ENCODE peak calls at places on chromosomes 16 and 17, in eight cellular contexts. One of them, this sample, is unnamed.

GRCh38 chr17:82153295-82153691 is 55.3 kb upstream of the FASN start:
- DNase-seq in small intestine: no peak
- DNase-seq in stimulated activated CD8-positive, alpha-beta memory T cell treated with anti-CD3 and anti-CD28 coated beads, Interleukin-4, amount 100 ng/mL, for 1 hour: no peak
- DNase-seq in fibroblast of pulmonary artery: no peak
- DNase-seq in NCI-H2081: no peak
- DNase-seq in left cardiac atrium: no peak
- DNase-seq in iPS-NIHi11: peak
- DNase-seq in CD8-positive, alpha-beta memory T cell: no peak
- DNase-seq in this sample: no peak

GRCh38 chr16:2749936-2750335 is 2.5 kb upstream of the SRRM2 start:
- DNase-seq in NCI-H2081: no peak
- DNase-seq in small intestine: no peak
- DNase-seq in iPS-NIHi11: no peak
- DNase-seq in fibroblast of pulmonary artery: no peak
- DNase-seq in stimulated activated CD8-positive, alpha-beta memory T cell treated with anti-CD3 and anti-CD28 coated beads, Interleukin-4, amount 100 ng/mL, for 1 hour: no peak
- DNase-seq in left cardiac atrium: no peak
- DNase-seq in CD8-positive, alpha-beta memory T cell: no peak
- DNase-seq in this sample: no peak

GRCh38 chr17:2547176-2547575 is 35.5 kb upstream of the METTL16 start:
- DNase-seq in fibroblast of pulmonary artery: peak
- DNase-seq in small intestine: peak
- DNase-seq in stimulated activated CD8-positive, alpha-beta memory T cell treated with anti-CD3 and anti-CD28 coated beads, Interleukin-4, amount 100 ng/mL, for 1 hour: no peak
- DNase-seq in CD8-positive, alpha-beta memory T cell: no peak
- DNase-seq in iPS-NIHi11: no peak
- DNase-seq in left cardiac atrium: no peak
- DNase-seq in NCI-H2081: peak
- DNase-seq in this sample: no peak

GRCh38 chr17:70767102-70767701 is 597.9 kb downstream of the KCNJ2 start:
- DNase-seq in small intestine: peak
- DNase-seq in left cardiac atrium: no peak
- DNase-seq in fibroblast of pulmonary artery: peak
- DNase-seq in stimulated activated CD8-positive, alpha-beta memory T cell treated with anti-CD3 and anti-CD28 coated beads, Interleukin-4, amount 100 ng/mL, for 1 hour: no peak
- DNase-seq in NCI-H2081: peak
- DNase-seq in CD8-positive, alpha-beta memory T cell: no peak
- DNase-seq in iPS-NIHi11: peak
- DNase-seq in this sample: no peak

GRCh38 chr16:28537076-28537475 is 1.7 kb downstream of the NUPR1 start:
- DNase-seq in CD8-positive, alpha-beta memory T cell: no peak
- DNase-seq in left cardiac atrium: no peak
- DNase-seq in NCI-H2081: no peak
- DNase-seq in small intestine: no peak
- DNase-seq in fibroblast of pulmonary artery: no peak
- DNase-seq in stimulated activated CD8-positive, alpha-beta memory T cell treated with anti-CD3 and anti-CD28 coated beads, Interleukin-4, amount 100 ng/mL, for 1 hour: no peak
- DNase-seq in iPS-NIHi11: no peak
- DNase-seq in this sample: no peak

GRCh38 chr17:27572665-27573064 is 58.3 kb upstream of the LGALS9 start:
- DNase-seq in stimulated activated CD8-positive, alpha-beta memory T cell treated with anti-CD3 and anti-CD28 coated beads, Interleukin-4, amount 100 ng/mL, for 1 hour: no peak
- DNase-seq in small intestine: no peak
- DNase-seq in iPS-NIHi11: no peak
- DNase-seq in CD8-positive, alpha-beta memory T cell: no peak
- DNase-seq in fibroblast of pulmonary artery: no peak
- DNase-seq in left cardiac atrium: no peak
- DNase-seq in NCI-H2081: no peak
- DNase-seq in this sample: no peak

GRCh38 chr16:30041841-30042240 is 10.8 kb upstream of the TLCD3B start:
- DNase-seq in stimulated activated CD8-positive, alpha-beta memory T cell treated with anti-CD3 and anti-CD28 coated beads, Interleukin-4, amount 100 ng/mL, for 1 hour: no peak
- DNase-seq in CD8-positive, alpha-beta memory T cell: no peak
- DNase-seq in iPS-NIHi11: no peak
- DNase-seq in NCI-H2081: no peak
- DNase-seq in fibroblast of pulmonary artery: peak
- DNase-seq in left cardiac atrium: no peak
- DNase-seq in small intestine: no peak
- DNase-seq in this sample: no peak

GRCh38 chr17:35866356-35866950 is 2.2 kb downstream of the HEATR9 start:
- DNase-seq in iPS-NIHi11: no peak
- DNase-seq in NCI-H2081: no peak
- DNase-seq in CD8-positive, alpha-beta memory T cell: no peak
- DNase-seq in small intestine: no peak
- DNase-seq in stimulated activated CD8-positive, alpha-beta memory T cell treated with anti-CD3 and anti-CD28 coated beads, Interleukin-4, amount 100 ng/mL, for 1 hour: no peak
- DNase-seq in left cardiac atrium: no peak
- DNase-seq in fibroblast of pulmonary artery: peak
- DNase-seq in this sample: no peak

GRCh38 chr16:10740000-10740844 is 3.4 kb upstream of the NUBP1 start:
- DNase-seq in NCI-H2081: no peak
- DNase-seq in CD8-positive, alpha-beta memory T cell: no peak
- DNase-seq in fibroblast of pulmonary artery: no peak
- DNase-seq in stimulated activated CD8-positive, alpha-beta memory T cell treated with anti-CD3 and anti-CD28 coated beads, Interleukin-4, amount 100 ng/mL, for 1 hour: no peak
- DNase-seq in iPS-NIHi11: no peak
- DNase-seq in small intestine: no peak
- DNase-seq in left cardiac atrium: no peak
- DNase-seq in this sample: no peak

GRCh38 chr17:44424828-44425463 is 35.5 kb upstream of the ITGA2B start:
- DNase-seq in fibroblast of pulmonary artery: no peak
- DNase-seq in CD8-positive, alpha-beta memory T cell: no peak
- DNase-seq in small intestine: no peak
- DNase-seq in left cardiac atrium: no peak
- DNase-seq in stimulated activated CD8-positive, alpha-beta memory T cell treated with anti-CD3 and anti-CD28 coated beads, Interleukin-4, amount 100 ng/mL, for 1 hour: no peak
- DNase-seq in iPS-NIHi11: no peak
- DNase-seq in NCI-H2081: no peak
- DNase-seq in this sample: no peak

GRCh38 chr17:15264542-15264941 is 584 bp downstream of the PMP22 start:
- DNase-seq in iPS-NIHi11: no peak
- DNase-seq in NCI-H2081: no peak
- DNase-seq in left cardiac atrium: no peak
- DNase-seq in stimulated activated CD8-positive, alpha-beta memory T cell treated with anti-CD3 and anti-CD28 coated beads, Interleukin-4, amount 100 ng/mL, for 1 hour: no peak
- DNase-seq in fibroblast of pulmonary artery: no peak
- DNase-seq in small intestine: peak
- DNase-seq in CD8-positive, alpha-beta memory T cell: no peak
- DNase-seq in this sample: no peak

GRCh38 chr17:13931111-13931526 is 138.2 kb upstream of the COX10 start:
- DNase-seq in left cardiac atrium: no peak
- DNase-seq in iPS-NIHi11: no peak
- DNase-seq in CD8-positive, alpha-beta memory T cell: no peak
- DNase-seq in small intestine: no peak
- DNase-seq in NCI-H2081: no peak
- DNase-seq in fibroblast of pulmonary artery: peak
- DNase-seq in stimulated activated CD8-positive, alpha-beta memory T cell treated with anti-CD3 and anti-CD28 coated beads, Interleukin-4, amount 100 ng/mL, for 1 hour: no peak
- DNase-seq in this sample: peak

GRCh38 chr16:82439678-82440293 is 187.0 kb upstream of the CDH13 start:
- DNase-seq in NCI-H2081: no peak
- DNase-seq in small intestine: peak
- DNase-seq in left cardiac atrium: no peak
- DNase-seq in iPS-NIHi11: peak
- DNase-seq in CD8-positive, alpha-beta memory T cell: no peak
- DNase-seq in stimulated activated CD8-positive, alpha-beta memory T cell treated with anti-CD3 and anti-CD28 coated beads, Interleukin-4, amount 100 ng/mL, for 1 hour: no peak
- DNase-seq in fibroblast of pulmonary artery: peak
- DNase-seq in this sample: no peak

GRCh38 chr16:24734382-24734781 is 4.9 kb downstream of the TNRC6A start:
- DNase-seq in stimulated activated CD8-positive, alpha-beta memory T cell treated with anti-CD3 and anti-CD28 coated beads, Interleukin-4, amount 100 ng/mL, for 1 hour: no peak
- DNase-seq in CD8-positive, alpha-beta memory T cell: no peak
- DNase-seq in NCI-H2081: no peak
- DNase-seq in iPS-NIHi11: no peak
- DNase-seq in fibroblast of pulmonary artery: peak
- DNase-seq in left cardiac atrium: no peak
- DNase-seq in small intestine: no peak
- DNase-seq in this sample: no peak

GRCh38 chr17:19736071-19736470 is 12.0 kb downstream of the ALDH3A1 start:
- DNase-seq in left cardiac atrium: no peak
- DNase-seq in small intestine: peak
- DNase-seq in fibroblast of pulmonary artery: no peak
- DNase-seq in CD8-positive, alpha-beta memory T cell: no peak
- DNase-seq in stimulated activated CD8-positive, alpha-beta memory T cell treated with anti-CD3 and anti-CD28 coated beads, Interleukin-4, amount 100 ng/mL, for 1 hour: no peak
- DNase-seq in NCI-H2081: no peak
- DNase-seq in iPS-NIHi11: no peak
- DNase-seq in this sample: no peak

GRCh38 chr16:68739964-68740627 is 3.0 kb downstream of the CDH1 start:
- DNase-seq in stimulated activated CD8-positive, alpha-beta memory T cell treated with anti-CD3 and anti-CD28 coated beads, Interleukin-4, amount 100 ng/mL, for 1 hour: no peak
- DNase-seq in small intestine: peak
- DNase-seq in left cardiac atrium: no peak
- DNase-seq in fibroblast of pulmonary artery: no peak
- DNase-seq in iPS-NIHi11: no peak
- DNase-seq in NCI-H2081: no peak
- DNase-seq in CD8-positive, alpha-beta memory T cell: no peak
- DNase-seq in this sample: no peak

GRCh38 chr16:63466-63865 is 9.0 kb downstream of the RHBDF1 start:
- DNase-seq in small intestine: no peak
- DNase-seq in NCI-H2081: no peak
- DNase-seq in left cardiac atrium: peak
- DNase-seq in CD8-positive, alpha-beta memory T cell: no peak
- DNase-seq in iPS-NIHi11: no peak
- DNase-seq in fibroblast of pulmonary artery: no peak
- DNase-seq in stimulated activated CD8-positive, alpha-beta memory T cell treated with anti-CD3 and anti-CD28 coated beads, Interleukin-4, amount 100 ng/mL, for 1 hour: no peak
- DNase-seq in this sample: no peak

GRCh38 chr17:7443499-7444485 is 1.1 kb upstream of the CHRNB1 start:
- DNase-seq in left cardiac atrium: no peak
- DNase-seq in CD8-positive, alpha-beta memory T cell: no peak
- DNase-seq in NCI-H2081: no peak
- DNase-seq in stimulated activated CD8-positive, alpha-beta memory T cell treated with anti-CD3 and anti-CD28 coated beads, Interleukin-4, amount 100 ng/mL, for 1 hour: no peak
- DNase-seq in iPS-NIHi11: no peak
- DNase-seq in fibroblast of pulmonary artery: peak
- DNase-seq in small intestine: no peak
- DNase-seq in this sample: no peak

GRCh38 chr17:1325766-1326165 is 46.3 kb downstream of the TRARG1 start:
- DNase-seq in left cardiac atrium: no peak
- DNase-seq in iPS-NIHi11: no peak
- DNase-seq in small intestine: no peak
- DNase-seq in NCI-H2081: no peak
- DNase-seq in CD8-positive, alpha-beta memory T cell: no peak
- DNase-seq in stimulated activated CD8-positive, alpha-beta memory T cell treated with anti-CD3 and anti-CD28 coated beads, Interleukin-4, amount 100 ng/mL, for 1 hour: no peak
- DNase-seq in fibroblast of pulmonary artery: no peak
- DNase-seq in this sample: no peak

GRCh38 chr16:88956546-88957455 is 20.2 kb downstream of the CBFA2T3 start:
- DNase-seq in small intestine: no peak
- DNase-seq in iPS-NIHi11: no peak
- DNase-seq in left cardiac atrium: no peak
- DNase-seq in fibroblast of pulmonary artery: no peak
- DNase-seq in NCI-H2081: no peak
- DNase-seq in CD8-positive, alpha-beta memory T cell: no peak
- DNase-seq in stimulated activated CD8-positive, alpha-beta memory T cell treated with anti-CD3 and anti-CD28 coated beads, Interleukin-4, amount 100 ng/mL, for 1 hour: no peak
- DNase-seq in this sample: no peak

GRCh38 chr17:48054238-48055185 is 6.4 kb downstream of the NFE2L1 start:
- DNase-seq in fibroblast of pulmonary artery: peak
- DNase-seq in small intestine: no peak
- DNase-seq in NCI-H2081: peak
- DNase-seq in left cardiac atrium: peak
- DNase-seq in iPS-NIHi11: peak
- DNase-seq in CD8-positive, alpha-beta memory T cell: no peak
- DNase-seq in stimulated activated CD8-positive, alpha-beta memory T cell treated with anti-CD3 and anti-CD28 coated beads, Interleukin-4, amount 100 ng/mL, for 1 hour: no peak
- DNase-seq in this sample: no peak

This sample was measured in AG09309.